ENCODE peak calls at places on chromosomes 13 and 19, in six cellular contexts. One of them, this sample, is unnamed.

GRCh38 chr13:33235078-33235477 is 50.5 kb downstream of the STARD13 start:
- DNase-seq in suprapubic skin: no peak
- DNase-seq in body of pancreas: peak
- DNase-seq in neural progenitor cell: no peak
- DNase-seq in heart left ventricle: no peak
- DNase-seq in NB4: no peak
- DNase-seq in this sample: peak

GRCh38 chr19:38665950-38666661 is 18.7 kb downstream of the ACTN4 start:
- DNase-seq in heart left ventricle: peak
- DNase-seq in neural progenitor cell: peak
- DNase-seq in body of pancreas: peak
- DNase-seq in NB4: no peak
- DNase-seq in suprapubic skin: no peak
- DNase-seq in this sample: peak

GRCh38 chr19:38173324-38174041 is 50.5 kb downstream of the DPF1 start:
- DNase-seq in body of pancreas: peak
- DNase-seq in neural progenitor cell: no peak
- DNase-seq in heart left ventricle: peak
- DNase-seq in suprapubic skin: no peak
- DNase-seq in NB4: no peak
- DNase-seq in this sample: peak

GRCh38 chr19:5782322-5782721 is 2.2 kb downstream of the PRR22 start:
- DNase-seq in heart left ventricle: no peak
- DNase-seq in body of pancreas: no peak
- DNase-seq in NB4: no peak
- DNase-seq in suprapubic skin: no peak
- DNase-seq in neural progenitor cell: no peak
- DNase-seq in this sample: no peak

GRCh38 chr13:96191367-96191766 is 101.5 kb downstream of the HS6ST3 start:
- DNase-seq in suprapubic skin: no peak
- DNase-seq in NB4: no peak
- DNase-seq in body of pancreas: no peak
- DNase-seq in heart left ventricle: no peak
- DNase-seq in neural progenitor cell: no peak
- DNase-seq in this sample: no peak

GRCh38 chr13:110012102-110012739 is 225.8 kb upstream of the IRS2 start:
- DNase-seq in body of pancreas: peak
- DNase-seq in suprapubic skin: no peak
- DNase-seq in heart left ventricle: no peak
- DNase-seq in neural progenitor cell: no peak
- DNase-seq in NB4: no peak
- DNase-seq in this sample: peak

GRCh38 chr13:40247845-40248244 is 418.6 kb downstream of the FOXO1 start:
- DNase-seq in neural progenitor cell: no peak
- DNase-seq in heart left ventricle: no peak
- DNase-seq in body of pancreas: no peak
- DNase-seq in suprapubic skin: no peak
- DNase-seq in NB4: no peak
- DNase-seq in this sample: no peak

GRCh38 chr19:42540071-42540553 is 11.8 kb upstream of the CEACAM1 start:
- DNase-seq in neural progenitor cell: peak
- DNase-seq in body of pancreas: no peak
- DNase-seq in suprapubic skin: no peak
- DNase-seq in heart left ventricle: no peak
- DNase-seq in NB4: no peak
- DNase-seq in this sample: no peak

GRCh38 chr19:10861118-10861651 is 10.2 kb upstream of the CARM1 start:
- DNase-seq in suprapubic skin: no peak
- DNase-seq in NB4: peak
- DNase-seq in body of pancreas: peak
- DNase-seq in neural progenitor cell: peak
- DNase-seq in heart left ventricle: no peak
- DNase-seq in this sample: peak

GRCh38 chr19:17488593-17489391 is 18.5 kb downstream of the SLC27A1 start:
- DNase-seq in body of pancreas: peak
- DNase-seq in NB4: peak
- DNase-seq in suprapubic skin: peak
- DNase-seq in heart left ventricle: peak
- DNase-seq in neural progenitor cell: peak
- DNase-seq in this sample: no peak

GRCh38 chr13:38223093-38223492 is 126.6 kb upstream of the UFM1 start:
- DNase-seq in suprapubic skin: no peak
- DNase-seq in body of pancreas: no peak
- DNase-seq in heart left ventricle: no peak
- DNase-seq in neural progenitor cell: peak
- DNase-seq in NB4: peak
- DNase-seq in this sample: peak
- TF ChIP-seq CTCF in suprapubic skin: no peak
- TF ChIP-seq CTCF in body of pancreas: no peak
- TF ChIP-seq CTCF in heart left ventricle: no peak
- TF ChIP-seq CTCF in neural progenitor cell: peak
- TF ChIP-seq CTCF in NB4: peak
- TF ChIP-seq CTCF in this sample: peak

GRCh38 chr19:47107201-47107952 is 6.2 kb downstream of the ZC3H4 start:
- DNase-seq in suprapubic skin: no peak
- DNase-seq in NB4: peak
- DNase-seq in heart left ventricle: no peak
- DNase-seq in neural progenitor cell: no peak
- DNase-seq in body of pancreas: peak
- DNase-seq in this sample: no peak

GRCh38 chr19:47107953-47108746 is 5.4 kb downstream of the ZC3H4 start:
- DNase-seq in NB4: peak
- DNase-seq in heart left ventricle: no peak
- DNase-seq in body of pancreas: no peak
- DNase-seq in neural progenitor cell: no peak
- DNase-seq in suprapubic skin: no peak
- DNase-seq in this sample: peak

GRCh38 chr19:47110521-47111080 is 3.0 kb downstream of the ZC3H4 start:
- DNase-seq in NB4: peak
- DNase-seq in body of pancreas: no peak
- DNase-seq in suprapubic skin: no peak
- DNase-seq in heart left ventricle: no peak
- DNase-seq in neural progenitor cell: peak
- DNase-seq in this sample: no peak

GRCh38 chr19:47109541-47110375 is 3.8 kb downstream of the ZC3H4 start:
- DNase-seq in body of pancreas: no peak
- DNase-seq in neural progenitor cell: no peak
- DNase-seq in heart left ventricle: no peak
- DNase-seq in suprapubic skin: no peak
- DNase-seq in NB4: peak
- DNase-seq in this sample: peak

GRCh38 chr19:47109177-47109540 is 4.4 kb downstream of the ZC3H4 start:
- DNase-seq in heart left ventricle: no peak
- DNase-seq in body of pancreas: no peak
- DNase-seq in suprapubic skin: no peak
- DNase-seq in neural progenitor cell: no peak
- DNase-seq in NB4: no peak
- DNase-seq in this sample: no peak
- H3K4me3 ChIP-seq in heart left ventricle: peak
- H3K4me3 ChIP-seq in body of pancreas: no peak
- H3K4me3 ChIP-seq in suprapubic skin: peak
- H3K4me3 ChIP-seq in neural progenitor cell: peak
- H3K4me3 ChIP-seq in NB4: peak
- H3K4me3 ChIP-seq in this sample: peak

GRCh38 chr19:18831524-18832330 is at the start of gene UPF1:
- DNase-seq in NB4: peak
- DNase-seq in body of pancreas: peak
- DNase-seq in neural progenitor cell: peak
- DNase-seq in suprapubic skin: peak
- DNase-seq in heart left ventricle: peak
- DNase-seq in this sample: peak
- TF ChIP-seq CTCF in NB4: no peak
- TF ChIP-seq CTCF in body of pancreas: peak
- TF ChIP-seq CTCF in neural progenitor cell: peak
- TF ChIP-seq CTCF in suprapubic skin: no peak
- TF ChIP-seq CTCF in heart left ventricle: peak
- TF ChIP-seq CTCF in this sample: no peak

GRCh38 chr19:40723661-40724254 is 6.8 kb downstream of the ITPKC start:
- DNase-seq in heart left ventricle: no peak
- DNase-seq in NB4: no peak
- DNase-seq in suprapubic skin: no peak
- DNase-seq in neural progenitor cell: no peak
- DNase-seq in body of pancreas: no peak
- DNase-seq in this sample: no peak

GRCh38 chr19:40724315-40724714 is 7.4 kb downstream of the ITPKC start:
- DNase-seq in body of pancreas: no peak
- DNase-seq in suprapubic skin: no peak
- DNase-seq in NB4: no peak
- DNase-seq in neural progenitor cell: no peak
- DNase-seq in heart left ventricle: no peak
- DNase-seq in this sample: no peak

GRCh38 chr19:40721140-40721486 is 4.2 kb downstream of the ITPKC start:
- DNase-seq in NB4: no peak
- DNase-seq in suprapubic skin: no peak
- DNase-seq in neural progenitor cell: no peak
- DNase-seq in heart left ventricle: no peak
- DNase-seq in body of pancreas: no peak
- DNase-seq in this sample: no peak

GRCh38 chr19:40719414-40719894 is 2.5 kb downstream of the ITPKC start:
- DNase-seq in neural progenitor cell: no peak
- DNase-seq in suprapubic skin: no peak
- DNase-seq in body of pancreas: no peak
- DNase-seq in heart left ventricle: no peak
- DNase-seq in NB4: no peak
- DNase-seq in this sample: no peak

DNA sequence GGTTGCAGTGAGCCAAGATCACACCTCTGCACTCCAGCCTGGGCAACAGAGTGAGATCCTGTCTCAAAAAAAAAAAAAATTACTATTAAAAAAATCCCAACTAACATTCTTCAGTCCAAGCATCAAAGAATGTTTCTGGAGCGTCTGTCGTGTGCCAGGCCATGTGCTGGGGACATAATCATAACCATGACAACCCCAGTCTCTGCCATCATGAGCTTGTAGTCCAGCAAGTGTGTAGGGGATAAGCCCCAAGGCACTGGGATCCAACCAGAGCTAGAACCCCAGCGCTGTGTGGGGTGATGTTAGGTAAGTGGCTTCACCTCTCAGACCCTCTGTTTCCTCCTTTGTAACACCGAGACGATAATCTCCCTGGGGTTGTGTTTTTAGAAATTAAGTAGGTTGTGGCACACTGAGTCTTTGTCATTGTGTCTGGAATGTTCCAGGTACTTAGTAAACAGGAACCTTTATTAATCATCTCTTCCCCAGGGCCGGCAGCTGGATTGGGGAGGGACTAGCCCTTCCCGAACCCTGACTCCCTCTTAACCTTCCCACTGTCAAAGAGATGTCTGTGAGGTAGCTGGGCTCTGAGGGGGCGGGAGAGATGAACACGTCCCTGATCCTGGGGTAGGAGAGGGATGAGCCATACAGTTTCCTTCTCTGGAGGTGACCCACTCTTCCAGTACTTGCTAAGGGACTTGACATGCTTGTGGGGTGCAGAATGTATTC is 5.2 kb downstream of the ITPKC start:
- DNase-seq in heart left ventricle: no peak
- DNase-seq in body of pancreas: peak
- DNase-seq in neural progenitor cell: no peak
- DNase-seq in NB4: no peak
- DNase-seq in suprapubic skin: no peak
- DNase-seq in this sample: no peak
- H3K4me3 ChIP-seq in heart left ventricle: peak
- H3K4me3 ChIP-seq in body of pancreas: no peak
- H3K4me3 ChIP-seq in neural progenitor cell: no peak
- H3K4me3 ChIP-seq in NB4: no peak
- H3K4me3 ChIP-seq in suprapubic skin: peak
- H3K4me3 ChIP-seq in this sample: no peak

GRCh38 chr19:54478677-54479266 is 5.7 kb upstream of the CDC42EP5 start:
- DNase-seq in neural progenitor cell: peak
- DNase-seq in heart left ventricle: no peak
- DNase-seq in suprapubic skin: no peak
- DNase-seq in NB4: peak
- DNase-seq in body of pancreas: no peak
- DNase-seq in this sample: peak
- TF ChIP-seq CTCF in neural progenitor cell: peak
- TF ChIP-seq CTCF in heart left ventricle: peak
- TF ChIP-seq CTCF in suprapubic skin: peak
- TF ChIP-seq CTCF in NB4: peak
- TF ChIP-seq CTCF in body of pancreas: peak
- TF ChIP-seq CTCF in this sample: peak

This sample was measured in AG10803.